ENCODE peak calls at places on chromosome 2, in four cellular contexts. Y is upper lobe of left lung; O is AG09309; J is CD8-positive, alpha-beta T cell. F is an unnamed sample.

GRCh38 chr2:30331869-30332268 is 100.5 kb downstream of the LBH start:
- DNase-seq in Y (no peak), O (no peak), J (no peak), F (no peak)

GRCh38 chr2:36441816-36442215 is 86.2 kb downstream of the CRIM1 start:
- DNase-seq in Y (no peak), O (no peak), J (no peak), F (no peak)

GRCh38 chr2:51918113-51918512 is 886.2 kb upstream of the NRXN1 start:
- DNase-seq in Y (no peak), O (peak), J (no peak), F (no peak)

GRCh38 chr2:168538133-168538532 is 82.1 kb downstream of the CERS6 start:
- DNase-seq in Y (no peak), O (no peak), J (no peak), F (no peak)

GRCh38 chr2:222641336-222641735 is 14.6 kb downstream of the FARSB start:
- DNase-seq in Y (no peak), O (no peak), J (no peak), F (no peak)

GRCh38 chr2:216663106-216663505 is 29.9 kb downstream of the IGFBP2 start:
- DNase-seq in Y (no peak), O (no peak), J (no peak), F (no peak)

GRCh38 chr2:225064362-225064761 is 22.1 kb upstream of the DOCK10 start:
- DNase-seq in Y (no peak), O (no peak), J (no peak), F (no peak)

GRCh38 chr2:38613126-38613848 is 10.6 kb upstream of the HNRNPLL start:
- DNase-seq in Y (no peak), O (no peak), J (no peak), F (no peak)

GRCh38 chr2:48790407-48791170 is 35.1 kb upstream of the LHCGR start:
- DNase-seq in Y (no peak), O (no peak), J (no peak), F (no peak)

GRCh38 chr2:120341977-120342376 is 4.0 kb upstream of the INHBB start:
- DNase-seq in Y (no peak), O (no peak), J (no peak), F (no peak)

DNA sequence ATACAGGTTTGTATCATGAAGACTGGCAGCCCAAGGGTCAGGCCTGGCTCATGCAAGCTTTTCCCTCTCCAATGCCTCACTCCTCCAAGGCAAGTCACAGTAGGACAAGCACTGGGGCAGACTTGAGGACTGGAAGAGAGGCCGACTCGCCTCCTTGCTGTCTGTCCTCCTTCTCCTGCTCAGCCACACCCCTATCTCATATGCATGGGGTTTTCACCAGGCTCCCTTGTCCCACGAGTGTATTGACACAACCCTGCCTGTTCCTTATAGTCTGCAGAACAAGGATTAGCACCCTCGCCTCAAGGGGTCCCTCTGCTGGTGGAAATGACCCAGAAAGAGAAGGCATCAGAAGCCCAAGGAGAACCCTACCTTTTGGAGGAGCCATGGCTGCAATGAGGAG is 223.7 kb downstream of the SOX11 start:
- DNase-seq in Y (no peak), O (no peak), J (no peak), F (no peak)
- TF ChIP-seq CTCF in Y (peak), O (no peak), J (no peak), F (peak)

GRCh38 chr2:100623033-100623715 is 60.4 kb downstream of the PDCL3 start:
- DNase-seq in Y (no peak), O (no peak), J (no peak), F (no peak)
- TF ChIP-seq CTCF in Y (no peak), O (no peak), J (no peak), F (no peak)

GRCh38 chr2:84300030-84301029 is 158.8 kb downstream of the SUCLG1 start:
- DNase-seq in Y (no peak), O (no peak), J (no peak), F (no peak)
- TF ChIP-seq CTCF in Y (no peak), O (no peak), J (no peak), F (no peak)

DNA sequence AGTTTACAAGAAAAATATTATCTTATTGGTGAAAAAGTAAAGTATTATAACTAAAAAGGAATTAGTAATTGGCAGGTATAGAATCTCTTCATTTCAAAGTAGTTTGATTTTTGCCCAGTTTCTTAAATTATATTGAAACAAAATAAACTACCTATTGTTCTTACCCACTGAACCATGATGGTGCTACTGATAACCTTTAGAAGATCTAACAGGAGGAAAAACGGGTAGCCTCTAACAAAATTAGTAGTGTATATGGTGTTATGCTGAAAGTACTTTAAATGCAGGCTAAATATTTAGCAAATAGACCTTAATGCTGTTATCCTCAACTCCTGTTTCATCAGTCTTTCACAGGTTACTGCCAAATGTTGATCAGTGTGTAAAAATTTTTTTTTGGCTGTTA is 19.1 kb downstream of the MRPS9 start:
- DNase-seq in Y (no peak), O (no peak), J (no peak), F (no peak)
- TF ChIP-seq CTCF in Y (no peak), O (no peak), J (no peak), F (no peak)

F was measured in type B pancreatic cell.